ENCODE peak calls at places on chromosomes 1 and 21, in five cellular contexts. One of them, this sample, is unnamed.
A peak's percentile ranks its signal among the peaks of the same experiment; 100 is the strongest.

GRCh38 chr21:32941263-32941662 is 84.5 kb upstream of the OLIG2 start:
- DNase-seq in neural progenitor cell: no peak
- DNase-seq in keratinocyte: no peak
- DNase-seq in PC-9: no peak
- DNase-seq in MM.1S: no peak
- DNase-seq in this sample: no peak

GRCh38 chr1:204989266-204990058 is 53.5 kb upstream of the CNTN2 start:
- DNase-seq in neural progenitor cell: peak; percentile 90
- DNase-seq in keratinocyte: peak; percentile 30
- DNase-seq in PC-9: no peak
- DNase-seq in MM.1S: peak; percentile 71
- DNase-seq in this sample: peak; percentile 57

GRCh38 chr1:235077163-235077540 is 51.5 kb downstream of the TOMM20 start:
- DNase-seq in neural progenitor cell: no peak
- DNase-seq in keratinocyte: no peak
- DNase-seq in PC-9: no peak
- DNase-seq in MM.1S: no peak
- DNase-seq in this sample: no peak

GRCh38 chr1:210342986-210343780 is 14.5 kb downstream of the HHAT start:
- DNase-seq in neural progenitor cell: no peak
- DNase-seq in keratinocyte: no peak
- DNase-seq in PC-9: no peak
- DNase-seq in MM.1S: no peak
- DNase-seq in this sample: peak; percentile 64

GRCh38 chr1:240492832-240493440 is 119.0 kb downstream of the GREM2 start:
- DNase-seq in neural progenitor cell: peak; percentile 80
- DNase-seq in keratinocyte: no peak
- DNase-seq in PC-9: no peak
- DNase-seq in MM.1S: no peak
- DNase-seq in this sample: no peak

GRCh38 chr1:29196863-29197589 is 15.3 kb upstream of the SRSF4 start:
- DNase-seq in neural progenitor cell: no peak
- DNase-seq in keratinocyte: no peak
- DNase-seq in PC-9: no peak
- DNase-seq in MM.1S: no peak
- DNase-seq in this sample: no peak

GRCh38 chr1:171814692-171815091 is 26.6 kb upstream of the DNM3 start:
- DNase-seq in neural progenitor cell: no peak
- DNase-seq in keratinocyte: no peak
- DNase-seq in PC-9: no peak
- DNase-seq in MM.1S: no peak
- DNase-seq in this sample: no peak

GRCh38 chr1:186082235-186082937 is 292.7 kb downstream of the TPR start:
- DNase-seq in neural progenitor cell: peak; percentile 41
- DNase-seq in keratinocyte: peak; percentile 35
- DNase-seq in PC-9: peak; percentile 37
- DNase-seq in MM.1S: no peak
- DNase-seq in this sample: no peak

GRCh38 chr1:116481934-116482333 is 88.9 kb downstream of the CD58 start:
- DNase-seq in neural progenitor cell: no peak
- DNase-seq in keratinocyte: no peak
- DNase-seq in PC-9: no peak
- DNase-seq in MM.1S: no peak
- DNase-seq in this sample: no peak

GRCh38 chr1:111952258-111952657 is 37.2 kb downstream of the KCND3 start:
- DNase-seq in neural progenitor cell: no peak
- DNase-seq in keratinocyte: peak; percentile 28
- DNase-seq in PC-9: no peak
- DNase-seq in MM.1S: no peak
- DNase-seq in this sample: no peak

GRCh38 chr21:18369115-18369514 is 34.5 kb downstream of the TMPRSS15 start:
- DNase-seq in neural progenitor cell: peak; percentile 61
- DNase-seq in keratinocyte: no peak
- DNase-seq in PC-9: no peak
- DNase-seq in MM.1S: peak; percentile 80
- DNase-seq in this sample: no peak

GRCh38 chr1:184418955-184419733 is 32.3 kb downstream of the C1orf21 start:
- DNase-seq in neural progenitor cell: no peak
- DNase-seq in keratinocyte: no peak
- DNase-seq in PC-9: peak; percentile 35
- DNase-seq in MM.1S: no peak
- DNase-seq in this sample: no peak

GRCh38 chr1:54380285-54380882 is 25.8 kb downstream of the SSBP3 start:
- DNase-seq in neural progenitor cell: no peak
- DNase-seq in keratinocyte: no peak
- DNase-seq in PC-9: no peak
- DNase-seq in MM.1S: no peak
- DNase-seq in this sample: no peak

GRCh38 chr21:26170471-26171309 is at the start of gene APP:
- DNase-seq in neural progenitor cell: peak; percentile 92
- DNase-seq in keratinocyte: no peak
- DNase-seq in PC-9: peak; percentile 51
- DNase-seq in MM.1S: peak; percentile 86
- DNase-seq in this sample: no peak

GRCh38 chr1:58689167-58689566 is 10.7 kb downstream of the MYSM1 start:
- DNase-seq in neural progenitor cell: peak; percentile 71
- DNase-seq in keratinocyte: no peak
- DNase-seq in PC-9: no peak
- DNase-seq in MM.1S: no peak
- DNase-seq in this sample: no peak

GRCh38 chr1:78553859-78554258 is 63.1 kb downstream of the PTGFR start:
- DNase-seq in neural progenitor cell: peak; percentile 13
- DNase-seq in keratinocyte: no peak
- DNase-seq in PC-9: no peak
- DNase-seq in MM.1S: peak; percentile 18
- DNase-seq in this sample: peak; percentile 4

GRCh38 chr1:171310661-171311087 is 3.3 kb upstream of the FMO4 start:
- DNase-seq in neural progenitor cell: peak; percentile 19
- DNase-seq in keratinocyte: no peak
- DNase-seq in PC-9: no peak
- DNase-seq in MM.1S: no peak
- DNase-seq in this sample: no peak

GRCh38 chr1:236287757-236288619 is 6.2 kb upstream of the ERO1B start:
- DNase-seq in neural progenitor cell: peak; percentile 94
- DNase-seq in keratinocyte: no peak
- DNase-seq in PC-9: no peak
- DNase-seq in MM.1S: no peak
- DNase-seq in this sample: peak; percentile 55

GRCh38 chr21:37565530-37566223 is 199.1 kb downstream of the DYRK1A start:
- DNase-seq in neural progenitor cell: no peak
- DNase-seq in keratinocyte: no peak
- DNase-seq in PC-9: no peak
- DNase-seq in MM.1S: peak; percentile 21
- DNase-seq in this sample: no peak

GRCh38 chr1:203796223-203796747 is 862 bp downstream of the ZBED6 start:
- DNase-seq in neural progenitor cell: no peak
- DNase-seq in keratinocyte: no peak
- DNase-seq in PC-9: no peak
- DNase-seq in MM.1S: peak; percentile 40
- DNase-seq in this sample: peak; percentile 60

GRCh38 chr1:205319081-205320018 is 2.2 kb downstream of the NUAK2 start:
- DNase-seq in neural progenitor cell: no peak
- DNase-seq in keratinocyte: no peak
- DNase-seq in PC-9: peak; percentile 76
- DNase-seq in MM.1S: peak; percentile 45
- DNase-seq in this sample: no peak

GRCh38 chr1:53942149-53942957 is 3.1 kb downstream of the IFT25 start:
- DNase-seq in neural progenitor cell: no peak
- DNase-seq in keratinocyte: peak; percentile 50
- DNase-seq in PC-9: peak; percentile 98
- DNase-seq in MM.1S: no peak
- DNase-seq in this sample: no peak

GRCh38 chr1:92085727-92086126 is 5.6 kb downstream of the BTBD8 start:
- DNase-seq in neural progenitor cell: peak; percentile 9
- DNase-seq in keratinocyte: no peak
- DNase-seq in PC-9: no peak
- DNase-seq in MM.1S: no peak
- DNase-seq in this sample: peak; percentile 29

GRCh38 chr1:156746716-156747631 is 4.5 kb downstream of the HDGF start:
- DNase-seq in neural progenitor cell: peak; percentile 94
- DNase-seq in keratinocyte: peak; percentile 87
- DNase-seq in PC-9: peak; percentile 89
- DNase-seq in MM.1S: no peak
- DNase-seq in this sample: peak; percentile 79

GRCh38 chr1:89211035-89211634 is 12.4 kb upstream of the GBP4 start:
- DNase-seq in neural progenitor cell: no peak
- DNase-seq in keratinocyte: no peak
- DNase-seq in PC-9: no peak
- DNase-seq in MM.1S: no peak
- DNase-seq in this sample: no peak

GRCh38 chr1:223210786-223211115 is 67.7 kb upstream of the TLR5 start:
- DNase-seq in neural progenitor cell: no peak
- DNase-seq in keratinocyte: no peak
- DNase-seq in PC-9: no peak
- DNase-seq in MM.1S: no peak
- DNase-seq in this sample: no peak

GRCh38 chr21:44574457-44575306 is 1.2 kb downstream of the KRTAP10-4 start:
- DNase-seq in neural progenitor cell: no peak
- DNase-seq in keratinocyte: no peak
- DNase-seq in PC-9: no peak
- DNase-seq in MM.1S: no peak
- DNase-seq in this sample: no peak

GRCh38 chr1:71104417-71104816 is 23.6 kb upstream of the ZRANB2 start:
- DNase-seq in neural progenitor cell: no peak
- DNase-seq in keratinocyte: no peak
- DNase-seq in PC-9: no peak
- DNase-seq in MM.1S: no peak
- DNase-seq in this sample: no peak

GRCh38 chr1:178376008-178376407 is 120.8 kb downstream of the CLEC20A start:
- DNase-seq in neural progenitor cell: no peak
- DNase-seq in keratinocyte: no peak
- DNase-seq in PC-9: peak; percentile 51
- DNase-seq in MM.1S: no peak
- DNase-seq in this sample: no peak

GRCh38 chr1:202078211-202078610 is 44.5 kb upstream of the GPR37L1 start:
- DNase-seq in neural progenitor cell: no peak
- DNase-seq in keratinocyte: no peak
- DNase-seq in PC-9: no peak
- DNase-seq in MM.1S: no peak
- DNase-seq in this sample: no peak

GRCh38 chr1:118786454-118787155 is 201.5 kb downstream of the TBX15 start:
- DNase-seq in neural progenitor cell: no peak
- DNase-seq in keratinocyte: no peak
- DNase-seq in PC-9: no peak
- DNase-seq in MM.1S: no peak
- DNase-seq in this sample: no peak

DNA sequence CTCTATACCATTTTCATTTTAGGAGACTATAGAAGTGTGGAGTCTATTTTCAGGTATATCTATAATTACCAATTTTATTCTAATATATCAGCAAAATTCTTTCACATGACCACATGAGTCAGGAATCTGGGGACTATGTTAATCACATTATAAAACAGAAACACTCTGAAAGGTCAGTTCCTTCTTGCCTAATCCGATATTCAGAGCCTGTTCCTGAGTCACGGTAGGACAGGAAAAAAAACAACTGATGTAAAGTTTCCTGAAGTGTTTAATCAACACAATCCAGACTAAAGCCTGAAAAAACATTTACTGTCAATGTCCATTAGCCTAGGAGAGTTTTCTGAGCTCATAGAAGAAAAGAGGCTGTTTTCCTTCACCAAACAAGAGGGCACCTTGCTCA is 1902.3 kb downstream of the NCAM2 start:
- DNase-seq in neural progenitor cell: no peak
- DNase-seq in keratinocyte: no peak
- DNase-seq in PC-9: peak; percentile 80
- DNase-seq in MM.1S: no peak
- DNase-seq in this sample: no peak
- H3K4me2 ChIP-seq in neural progenitor cell: no peak overlapping the region
- H3K4me2 ChIP-seq in keratinocyte: no peak overlapping the region
- H3K4me2 ChIP-seq in PC-9: peak overlapping the region; percentile 40
- H3K4me2 ChIP-seq in MM.1S: no peak overlapping the region
- H3K4me2 ChIP-seq in this sample: no peak overlapping the region

GRCh38 chr21:41763398-41763931 is 3.4 kb downstream of the RIPK4 start:
- DNase-seq in neural progenitor cell: peak; percentile 55
- DNase-seq in keratinocyte: no peak
- DNase-seq in PC-9: peak; percentile 68
- DNase-seq in MM.1S: no peak
- DNase-seq in this sample: no peak
- TF ChIP-seq EZH2 in neural progenitor cell: peak; percentile 47
- TF ChIP-seq EZH2 in keratinocyte: no peak
- TF ChIP-seq EZH2 in PC-9: no peak
- TF ChIP-seq EZH2 in MM.1S: no peak
- TF ChIP-seq EZH2 in this sample: no peak

GRCh38 chr1:155322953-155323728 is 2.4 kb downstream of the RUSC1 start:
- DNase-seq in neural progenitor cell: peak; percentile 95
- DNase-seq in keratinocyte: peak; percentile 71
- DNase-seq in PC-9: peak; percentile 87
- DNase-seq in MM.1S: peak; percentile 92
- DNase-seq in this sample: peak; percentile 85
- H3K79me2 ChIP-seq in neural progenitor cell: peaks cover 24% of the 10 kb centered on the region
- H3K79me2 ChIP-seq in keratinocyte: peaks cover 16% of the 10 kb centered on the region
- H3K79me2 ChIP-seq in PC-9: peaks cover 4% of the 10 kb centered on the region
- H3K79me2 ChIP-seq in MM.1S: no peaks in the 10 kb centered on the region
- H3K79me2 ChIP-seq in this sample: peaks cover 16% of the 10 kb centered on the region

DNA sequence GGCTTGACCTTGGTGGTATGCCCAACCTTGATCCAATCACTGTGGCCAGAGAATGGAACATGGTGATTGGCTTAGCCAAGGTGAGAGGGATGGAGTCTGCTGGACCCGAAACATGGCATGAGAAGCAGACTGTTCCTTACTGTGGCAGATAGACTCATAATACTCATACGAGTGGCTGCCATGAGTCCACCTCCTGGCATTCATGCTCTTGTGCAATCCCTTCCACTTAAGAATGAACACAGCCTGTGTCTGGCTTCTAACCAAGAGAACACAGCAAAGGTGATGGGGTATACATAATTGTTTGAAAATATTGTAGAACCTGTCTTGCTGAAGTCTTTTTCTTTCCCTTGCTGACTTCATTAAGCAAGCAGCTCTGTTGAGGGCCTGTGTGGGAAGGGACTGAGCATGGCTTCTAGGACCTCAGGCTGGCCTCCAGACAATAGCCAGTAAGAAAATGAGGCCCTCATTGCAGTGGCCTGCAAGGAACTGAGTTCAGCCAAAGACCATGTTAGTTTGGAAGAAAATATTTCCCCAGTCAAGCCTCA is 85.9 kb downstream of the ZNF281 start:
- DNase-seq in neural progenitor cell: no peak
- DNase-seq in keratinocyte: no peak
- DNase-seq in PC-9: no peak
- DNase-seq in MM.1S: no peak
- DNase-seq in this sample: no peak
- H3K4me2 ChIP-seq in neural progenitor cell: no peak overlapping the region
- H3K4me2 ChIP-seq in keratinocyte: no peak overlapping the region
- H3K4me2 ChIP-seq in PC-9: no peak overlapping the region
- H3K4me2 ChIP-seq in MM.1S: no peak overlapping the region
- H3K4me2 ChIP-seq in this sample: no peak overlapping the region

GRCh38 chr1:1630965-1631792 is 794 bp upstream of the MMP23B start:
- DNase-seq in neural progenitor cell: peak; percentile 59
- DNase-seq in keratinocyte: no peak
- DNase-seq in PC-9: no peak
- DNase-seq in MM.1S: no peak
- DNase-seq in this sample: no peak
- TF ChIP-seq EZH2 in neural progenitor cell: peak; percentile 78
- TF ChIP-seq EZH2 in keratinocyte: no peak
- TF ChIP-seq EZH2 in PC-9: no peak
- TF ChIP-seq EZH2 in MM.1S: no peak
- TF ChIP-seq EZH2 in this sample: no peak